ENCODE peak calls at places on chromosomes 11 and 22, in five cellular contexts. E is NCI-H345, G is T-helper 1 cell, I is progenitor cell of endocrine pancreas, R is A549. J is an unnamed sample.

GRCh38 chr11:45755281-45755859 is 49.6 kb upstream of the SLC35C1 start:
- DNase-seq in E (no peak), G (no peak), I (no peak), R (no peak), J (no peak)

GRCh38 chr11:78753297-78753696 is 178.6 kb upstream of the NARS2 start:
- DNase-seq in E (no peak), G (no peak), I (no peak), R (no peak), J (peak; percentile 71)

GRCh38 chr11:29328961-29329441 is 687.8 kb downstream of the KCNA4 start:
- DNase-seq in E (peak; percentile 37), G (no peak), I (no peak), R (peak; percentile 33), J (peak; percentile 0)

GRCh38 chr11:70543611-70544010 is 145.3 kb downstream of the CTTN start:
- DNase-seq in E (no peak), G (no peak), I (no peak), R (no peak), J (no peak)

GRCh38 chr11:47716692-47717091 is 1.5 kb upstream of the AGBL2 start:
- DNase-seq in E (no peak), G (no peak), I (no peak), R (no peak), J (no peak)

GRCh38 chr11:13210424-13210823 is 67.2 kb upstream of the BMAL1 start:
- DNase-seq in E (peak; percentile 69), G (peak; percentile 23), I (peak; percentile 22), R (peak; percentile 72), J (peak; percentile 41)

GRCh38 chr11:113581713-113582112 is 106.5 kb upstream of the DRD2 start:
- DNase-seq in E (no peak), G (no peak), I (no peak), R (no peak), J (no peak)

GRCh38 chr22:26894766-26895485 is 237.5 kb downstream of the MIAT start:
- DNase-seq in E (peak; percentile 42), G (no peak), I (no peak), R (peak; percentile 82), J (peak; percentile 74)

GRCh38 chr11:131744847-131745246 is 374.4 kb downstream of the NTM start:
- DNase-seq in E (no peak), G (no peak), I (no peak), R (no peak), J (no peak)

GRCh38 chr22:45548991-45549736 is 46.5 kb downstream of the FBLN1 start:
- DNase-seq in E (no peak), G (no peak), I (no peak), R (peak; percentile 90), J (no peak)

GRCh38 chr11:12043221-12043620 is 34.8 kb upstream of the DKK3 start:
- DNase-seq in E (no peak), G (no peak), I (no peak), R (no peak), J (no peak)

GRCh38 chr22:35435201-35435712 is 35.3 kb downstream of the MCM5 start:
- DNase-seq in E (no peak), G (no peak), I (no peak), R (no peak), J (no peak)

J was measured in NCI-H510A treated with DMSO at 0.1 percent for 48 hours.